ENCODE peak calls at places on chromosomes 6 and 20, in eight cellular contexts. X, C, N, R, Y, M, U and E are unnamed samples.

GRCh38 chr6:90468080-90468479 is 118.8 kb downstream of the MAP3K7 start:
- DNase-seq in X (no peak), C (peak; percentile 27), N (no peak), R (peak; percentile 83), Y (peak; percentile 78), M (no peak), U (peak; percentile 65), E (peak; percentile 79)

GRCh38 chr6:23388239-23388803 is 737.7 kb upstream of the NRSN1 start:
- DNase-seq in X (no peak), C (no peak), N (no peak), R (no peak), Y (no peak), M (no peak), U (no peak), E (no peak)

GRCh38 chr6:65410309-65410708 is 296.7 kb downstream of the EYS start:
- DNase-seq in X (no peak), C (no peak), N (no peak), R (no peak), Y (no peak), M (no peak), U (no peak), E (no peak)

GRCh38 chr6:63572733-63573139 is 456 bp downstream of the LOC128125822 start:
- DNase-seq in X (peak; percentile 53), C (no peak), N (no peak), R (no peak), Y (no peak), M (no peak), U (no peak), E (no peak)

GRCh38 chr6:83613378-83613777 is 95.5 kb downstream of the SNAP91 start:
- DNase-seq in X (no peak), C (no peak), N (no peak), R (peak; percentile 1), Y (no peak), M (no peak), U (no peak), E (no peak)

GRCh38 chr6:139291813-139292619 is at the start of gene TXLNB:
- DNase-seq in X (no peak), C (peak; percentile 48), N (peak; percentile 82), R (peak; percentile 88), Y (peak; percentile 81), M (peak; percentile 59), U (no peak), E (peak; percentile 69)

GRCh38 chr6:30450908-30451818 is 38.1 kb upstream of the HLA-E start:
- DNase-seq in X (no peak), C (peak; percentile 17), N (no peak), R (peak; percentile 82), Y (peak; percentile 70), M (peak; percentile 35), U (no peak), E (peak; percentile 45)

GRCh38 chr6:42163941-42164340 is 9.2 kb upstream of the GUCA1A start:
- DNase-seq in X (no peak), C (peak; percentile 69), N (no peak), R (peak; percentile 45), Y (no peak), M (no peak), U (no peak), E (peak; percentile 39)

GRCh38 chr6:139030539-139030938 is 2.0 kb downstream of the ABRACL start:
- DNase-seq in X (no peak), C (no peak), N (no peak), R (no peak), Y (no peak), M (no peak), U (no peak), E (no peak)

GRCh38 chr6:4603291-4603690 is 172.9 kb upstream of the CDYL start:
- DNase-seq in X (no peak), C (no peak), N (no peak), R (peak; percentile 97), Y (peak; percentile 98), M (peak; percentile 36), U (peak; percentile 53), E (peak; percentile 99)

GRCh38 chr20:62025394-62025793 is 40.3 kb downstream of the TAF4 start:
- DNase-seq in X (no peak), C (no peak), N (peak; percentile 21), R (no peak), Y (no peak), M (no peak), U (no peak), E (no peak)

GRCh38 chr6:90338409-90338808 is 41.8 kb upstream of the BACH2 start:
- DNase-seq in X (no peak), C (peak; percentile 41), N (no peak), R (peak; percentile 39), Y (peak; percentile 40), M (no peak), U (peak; percentile 6), E (peak; percentile 78)

GRCh38 chr6:48048460-48049146 is 62.4 kb downstream of the PTCHD4 start:
- DNase-seq in X (no peak), C (no peak), N (no peak), R (no peak), Y (no peak), M (no peak), U (no peak), E (no peak)

GRCh38 chr20:22430154-22430745 is 154.1 kb downstream of the FOXA2 start:
- DNase-seq in X (peak; percentile 60), C (peak; percentile 70), N (no peak), R (peak; percentile 3), Y (no peak), M (no peak), U (peak; percentile 89), E (no peak)

GRCh38 chr6:158211273-158212055 is 43.3 kb downstream of the GTF2H5 start:
- DNase-seq in X (no peak), C (no peak), N (no peak), R (peak; percentile 47), Y (peak; percentile 35), M (no peak), U (peak; percentile 41), E (no peak)

GRCh38 chr6:45420083-45420908 is 42.6 kb upstream of the SUPT3H start:
- DNase-seq in X (no peak), C (peak; percentile 16), N (peak; percentile 18), R (peak; percentile 89), Y (peak; percentile 43), M (no peak), U (peak; percentile 58), E (peak; percentile 40)

GRCh38 chr20:9298906-9299305 is 215.5 kb upstream of the LAMP5 start:
- DNase-seq in X (no peak), C (no peak), N (no peak), R (no peak), Y (no peak), M (no peak), U (peak; percentile 29), E (no peak)

DNA sequence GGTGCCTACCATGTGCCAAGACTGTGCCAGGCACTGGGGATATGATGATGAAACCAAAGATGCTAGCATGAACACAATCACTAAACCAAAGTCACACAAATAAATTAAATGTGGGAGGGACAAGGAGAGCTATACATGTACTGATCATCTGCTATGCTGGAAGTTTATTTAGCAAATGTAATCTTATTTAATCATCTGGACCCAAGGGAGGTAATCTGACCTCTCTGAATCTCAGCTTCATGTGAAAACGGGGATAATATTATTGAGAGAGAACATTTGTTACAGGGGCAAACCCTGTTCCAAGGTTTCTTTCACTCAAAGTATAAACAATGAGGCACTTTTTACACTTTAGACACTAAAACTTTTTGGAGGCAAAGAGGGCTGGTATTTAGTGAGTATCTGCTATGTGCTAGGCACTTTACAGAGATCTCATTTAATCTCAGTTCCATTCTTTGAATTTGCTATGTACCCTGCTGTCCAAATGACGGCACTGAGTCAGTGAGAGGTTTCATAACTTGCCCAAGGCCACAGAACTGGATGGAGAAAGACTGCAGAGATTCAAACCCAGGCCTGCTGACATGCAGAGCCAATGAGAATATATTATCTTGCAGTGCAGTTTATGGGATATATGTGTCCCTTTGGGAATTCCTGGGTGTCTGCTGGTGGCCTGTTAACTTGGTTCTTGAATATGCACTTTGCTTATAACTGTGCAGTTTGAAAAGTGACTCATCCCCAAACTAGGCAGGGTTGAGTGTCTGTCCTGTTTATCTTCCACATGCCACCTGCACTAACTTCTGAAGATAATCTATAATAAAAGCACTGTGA is 3.3 kb upstream of the ASXL1 start:
- DNase-seq in X (no peak), C (no peak), N (no peak), R (peak; percentile 76), Y (peak; percentile 54), M (no peak), U (peak; percentile 84), E (no peak)
- H3K4me1 ChIP-seq in X (no peaks in the 10 kb centered on the region), C (peaks cover 3% of the 10 kb centered on the region), N (peaks cover 3% of the 10 kb centered on the region), R (peaks cover 24% of the 10 kb centered on the region), Y (peaks cover 31% of the 10 kb centered on the region), M (peaks cover 15% of the 10 kb centered on the region), U (peaks cover 37% of the 10 kb centered on the region), E (no peaks in the 10 kb centered on the region)

GRCh38 chr6:109339906-109340678 is 42.2 kb downstream of the CD164 start:
- DNase-seq in X (no peak), C (no peak), N (no peak), R (no peak), Y (no peak), M (no peak), U (no peak), E (peak; percentile 20)

GRCh38 chr6:109332748-109333147 is 49.5 kb downstream of the CD164 start:
- DNase-seq in X (no peak), C (no peak), N (no peak), R (no peak), Y (no peak), M (peak; percentile 38), U (no peak), E (no peak)

GRCh38 chr6:109340811-109341210 is 41.5 kb downstream of the CD164 start:
- DNase-seq in X (no peak), C (no peak), N (no peak), R (no peak), Y (no peak), M (no peak), U (no peak), E (no peak)

GRCh38 chr6:109336221-109336955 is 45.9 kb downstream of the CD164 start:
- DNase-seq in X (no peak), C (peak; percentile 81), N (no peak), R (peak; percentile 15), Y (peak; percentile 31), M (peak; percentile 86), U (peak; percentile 97), E (peak; percentile 83)
- H3K4me1 ChIP-seq in X (no peaks in the 10 kb centered on the region), C (no peaks in the 10 kb centered on the region), N (no peaks in the 10 kb centered on the region), R (no peaks in the 10 kb centered on the region), Y (no peaks in the 10 kb centered on the region), M (peaks cover 11% of the 10 kb centered on the region), U (peaks cover 23% of the 10 kb centered on the region), E (no peaks in the 10 kb centered on the region)

GRCh38 chr6:88662653-88663174 is 300.7 kb downstream of the RNGTT start:
- DNase-seq in X (no peak), C (no peak), N (no peak), R (no peak), Y (no peak), M (no peak), U (no peak), E (no peak)
- H3K4me1 ChIP-seq in X (no peaks in the 10 kb centered on the region), C (no peaks in the 10 kb centered on the region), N (no peaks in the 10 kb centered on the region), R (no peaks in the 10 kb centered on the region), Y (no peaks in the 10 kb centered on the region), M (no peaks in the 10 kb centered on the region), U (no peaks in the 10 kb centered on the region), E (no peaks in the 10 kb centered on the region)

GRCh38 chr20:4151342-4151741 is 136.0 kb upstream of the RNF24 start:
- DNase-seq in X (no peak), C (no peak), N (no peak), R (no peak), Y (no peak), M (no peak), U (no peak), E (no peak)
- H3K4me1 ChIP-seq in X (no peaks in the 10 kb centered on the region), C (peaks cover 6% of the 10 kb centered on the region), N (peaks cover 2% of the 10 kb centered on the region), R (peaks cover 10% of the 10 kb centered on the region), Y (peaks cover 24% of the 10 kb centered on the region), M (peaks cover 38% of the 10 kb centered on the region), U (peaks cover 46% of the 10 kb centered on the region), E (peaks cover 11% of the 10 kb centered on the region)